ENCODE peak calls at places on chromosomes 3 and 15, in six cellular contexts. H, O, Z, M, B and S are unnamed samples. For H3K9me2, the result is how much of the 10 kb centered on the place peaks cover.

GRCh38 chr15:70248116-70249025 is 150.7 kb upstream of the TLE3 start:
- DNase-seq in O (peak), B (no peak), M (no peak), Z (no peak), H (no peak), S (peak)

GRCh38 chr3:110180733-110181132 is 843.4 kb upstream of the DPPA4 start:
- DNase-seq in Z (peak), H (no peak), M (no peak), B (no peak), O (no peak), S (no peak)

GRCh38 chr15:62883938-62884479 is 158.5 kb upstream of the TPM1 start:
- DNase-seq in M (no peak), B (no peak), H (no peak), Z (peak), O (no peak), S (no peak)

GRCh38 chr3:50816896-50817295 is 142.2 kb downstream of the DOCK3 start:
- DNase-seq in Z (peak), B (no peak), O (no peak), H (peak), M (no peak), S (no peak)

GRCh38 chr3:110814170-110815007 is 257.2 kb upstream of the NECTIN3 start:
- DNase-seq in O (peak), M (no peak), B (peak), H (peak), Z (peak), S (peak)

GRCh38 chr3:72149645-72150044 is 364.7 kb upstream of the PROK2 start:
- DNase-seq in M (no peak), O (no peak), H (no peak), Z (no peak), B (no peak), S (no peak)

GRCh38 chr15:61910839-61911369 is 149.3 kb downstream of the VPS13C start:
- DNase-seq in Z (no peak), B (no peak), H (no peak), M (no peak), O (no peak), S (no peak)

GRCh38 chr3:156024904-156025303 is 95.5 kb upstream of the KCNAB1 start:
- DNase-seq in Z (peak), B (no peak), M (peak), H (peak), O (peak), S (no peak)

GRCh38 chr15:99424978-99425665 is 140.7 kb upstream of the MEF2A start:
- DNase-seq in Z (peak), B (no peak), H (peak), M (no peak), O (peak), S (no peak)

GRCh38 chr3:48655586-48655985 is 7.1 kb downstream of the CELSR3 start:
- DNase-seq in Z (peak), H (no peak), O (no peak), M (peak), B (no peak), S (no peak)

GRCh38 chr3:136277634-136278033 is 27.5 kb downstream of the PCCB start:
- DNase-seq in M (no peak), H (no peak), Z (no peak), B (no peak), O (peak), S (peak)

GRCh38 chr15:99340347-99340746 is 89.1 kb downstream of the LRRC28 start:
- DNase-seq in H (no peak), M (no peak), Z (no peak), B (no peak), O (no peak), S (no peak)

GRCh38 chr15:58321034-58321433 is 110.8 kb upstream of the LIPC start:
- DNase-seq in O (no peak), Z (no peak), M (no peak), H (no peak), B (no peak), S (no peak)

GRCh38 chr15:43440721-43441281 is 52.2 kb downstream of the TP53BP1 start:
- DNase-seq in O (peak), B (peak), M (peak), Z (peak), H (peak), S (peak)

GRCh38 chr3:45690331-45691035 is 1.3 kb downstream of the SACM1L start:
- DNase-seq in O (no peak), H (no peak), B (no peak), M (peak), Z (peak), S (peak)
- H3K27ac ChIP-seq in O (no peak), H (no peak), B (no peak), M (peak), Z (peak), S (peak)

GRCh38 chr3:78360849-78361248 is 1321.0 kb downstream of the ROBO2 start:
- DNase-seq in B (no peak), O (no peak), Z (no peak), H (no peak), M (no peak), S (no peak)
- H3K9me2 ChIP-seq in B (under half), O (under half), Z (under half), H (under half), M (under half), S (under half)

DNA sequence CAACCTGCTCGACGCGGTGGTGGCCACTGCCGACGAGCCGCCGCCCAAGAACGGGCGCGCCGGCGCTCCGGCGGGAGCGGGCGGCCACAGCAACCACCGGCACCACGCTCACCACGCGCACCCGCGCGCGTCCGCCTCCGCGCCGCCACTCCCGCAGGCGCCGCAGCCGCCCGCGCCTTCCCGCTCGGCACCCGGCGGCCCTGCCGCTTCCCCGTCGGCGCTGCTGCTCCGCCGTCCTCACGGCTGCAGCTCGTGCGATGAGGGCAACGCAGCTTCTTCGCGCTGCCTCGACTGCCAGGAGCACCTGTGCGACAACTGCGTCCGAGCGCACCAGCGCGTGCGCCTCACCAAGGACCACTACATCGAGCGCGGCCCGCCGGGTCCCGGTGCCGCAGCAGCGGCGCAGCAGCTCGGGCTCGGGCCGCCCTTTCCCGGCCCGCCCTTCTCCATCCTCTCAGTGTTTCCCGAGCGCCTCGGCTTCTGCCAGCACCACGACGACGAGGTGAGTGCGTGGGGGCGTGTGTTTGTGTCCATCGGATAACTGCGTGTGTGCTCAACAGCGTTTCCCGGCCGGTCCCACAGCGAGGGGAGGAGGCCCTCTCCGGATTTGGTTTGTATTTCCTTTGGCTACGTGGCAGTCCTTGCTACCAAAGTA is 761 bp downstream of the TRIM71 start:
- DNase-seq in O (no peak), B (no peak), Z (no peak), H (no peak), M (no peak), S (no peak)
- H3K27ac ChIP-seq in O (no peak), B (no peak), Z (no peak), H (no peak), M (no peak), S (no peak)

GRCh38 chr3:41162541-41162940 is 36.8 kb upstream of the CTNNB1 start:
- DNase-seq in H (no peak), Z (no peak), M (no peak), B (no peak), O (no peak), S (no peak)

GRCh38 chr3:41158947-41159346 is 40.4 kb upstream of the CTNNB1 start:
- DNase-seq in Z (no peak), B (no peak), M (no peak), O (peak), H (peak), S (no peak)

GRCh38 chr3:41164776-41165175 is 34.5 kb upstream of the CTNNB1 start:
- DNase-seq in O (no peak), B (no peak), M (no peak), H (no peak), Z (no peak), S (no peak)

GRCh38 chr3:41159581-41160189 is 39.6 kb upstream of the CTNNB1 start:
- DNase-seq in O (no peak), M (no peak), H (peak), Z (no peak), B (peak), S (no peak)

GRCh38 chr3:41162981-41163380 is 36.3 kb upstream of the CTNNB1 start:
- DNase-seq in O (no peak), M (no peak), H (no peak), B (no peak), Z (no peak), S (no peak)
- H3K9me2 ChIP-seq in O (under half), M (under half), H (under half), B (under half), Z (under half), S (under half)

GRCh38 chr15:56916825-56917477 is 1.5 kb upstream of the TCF12 start:
- DNase-seq in O (no peak), H (no peak), Z (peak), B (no peak), M (no peak), S (no peak)
- H3K27ac ChIP-seq in O (no peak), H (no peak), Z (peak), B (no peak), M (no peak), S (no peak)

GRCh38 chr3:41167722-41168497 is 31.4 kb upstream of the CTNNB1 start:
- DNase-seq in B (no peak), H (no peak), O (no peak), Z (no peak), M (no peak), S (no peak)

GRCh38 chr3:41169038-41169437 is 30.3 kb upstream of the CTNNB1 start:
- DNase-seq in O (no peak), M (no peak), Z (peak), H (no peak), B (no peak), S (no peak)

GRCh38 chr3:41163399-41163798 is 35.9 kb upstream of the CTNNB1 start:
- DNase-seq in H (no peak), O (no peak), M (no peak), Z (no peak), B (no peak), S (no peak)
- H3K9me2 ChIP-seq in H (under half), O (under half), M (under half), Z (under half), B (under half), S (under half)

DNA sequence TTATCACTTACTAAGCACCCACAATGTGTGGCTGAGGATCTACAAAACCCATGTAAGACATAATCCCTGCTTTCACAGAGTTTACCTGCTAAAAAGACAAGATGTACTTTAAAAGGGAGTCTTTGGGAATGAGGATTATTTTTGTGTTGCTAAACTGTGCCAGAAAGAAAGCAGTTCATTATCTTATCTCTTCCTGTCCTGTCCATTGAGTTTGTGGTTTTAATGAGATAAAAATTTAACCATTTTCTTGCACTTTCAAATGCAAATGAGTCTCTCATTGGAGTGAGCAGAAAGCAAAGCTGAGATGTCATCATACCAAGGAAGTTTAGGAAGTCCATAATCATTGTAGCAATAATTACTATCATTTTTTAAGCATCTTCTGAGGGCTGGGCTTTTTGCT is 231.2 kb upstream of the ADAMTS9 start:
- DNase-seq in H (no peak), O (no peak), B (no peak), M (no peak), Z (no peak), S (no peak)
- H3K27ac ChIP-seq in H (no peak), O (no peak), B (no peak), M (no peak), Z (no peak), S (no peak)

GRCh38 chr15:35689266-35689665 is 143.3 kb upstream of the DPH6 start:
- DNase-seq in B (no peak), Z (no peak), H (no peak), M (no peak), O (no peak), S (no peak)
- H3K9me2 ChIP-seq in B (under half), Z (under half), H (under half), M (under half), O (under half), S (under half)